ENCODE peak calls at places on chromosomes 4 and X, in seven cellular contexts. K is AG10803, U is A549, J is natural killer cell, E is IMR-90, Z is fibroblast of pulmonary artery, X is osteocyte. Y is an unnamed sample.

GRCh38 chr4:40046311-40046980 is 10.2 kb upstream of the N4BP2 start:
- DNase-seq in Z (peak; percentile 83), U (peak; percentile 26), X (no peak), J (no peak), E (peak; percentile 64), K (peak; percentile 46), Y (no peak)

GRCh38 chrX:100615015-100615414 is 21.6 kb downstream of the TSPAN6 start:
- DNase-seq in U (peak; percentile 13), Z (peak; percentile 78), J (no peak), K (peak; percentile 72), X (no peak), E (peak; percentile 68), Y (no peak)

GRCh38 chr4:28730304-28730703 is 1869.7 kb downstream of the STIM2 start:
- DNase-seq in Z (no peak), U (no peak), X (no peak), J (no peak), E (no peak), K (no peak), Y (no peak)

GRCh38 chrX:118603981-118604380 is 108.4 kb downstream of the DOCK11 start:
- DNase-seq in U (peak; percentile 53), E (peak; percentile 61), J (peak; percentile 14), X (no peak), Z (peak; percentile 76), K (peak; percentile 51), Y (peak; percentile 18)

GRCh38 chr4:40710484-40711269 is 39.1 kb upstream of the NSUN7 start:
- DNase-seq in E (peak; percentile 37), K (peak; percentile 21), X (no peak), Z (peak; percentile 25), J (no peak), U (no peak), Y (no peak)

GRCh38 chrX:104310084-104310483 is 55.4 kb upstream of the ESX1 start:
- DNase-seq in U (no peak), X (no peak), K (peak; percentile 41), Z (peak; percentile 51), J (no peak), E (peak; percentile 47), Y (no peak)

GRCh38 chrX:45771114-45771513 is 570.4 kb upstream of the DIPK2B start:
- DNase-seq in Z (peak; percentile 86), J (no peak), X (no peak), K (peak; percentile 93), E (peak; percentile 96), U (peak; percentile 59), Y (no peak)

GRCh38 chr4:101953949-101954348 is 163.4 kb downstream of the BANK1 start:
- DNase-seq in U (no peak), K (peak; percentile 80), J (no peak), Z (peak; percentile 73), E (peak; percentile 45), X (no peak), Y (no peak)

GRCh38 chrX:85243155-85243554 is 424 bp downstream of the SATL1 start:
- DNase-seq in E (no peak), K (no peak), U (no peak), Z (no peak), X (no peak), J (no peak), Y (no peak)

GRCh38 chr4:156111706-156112105 is 158.0 kb upstream of the CTSO start:
- DNase-seq in J (no peak), U (no peak), E (no peak), X (no peak), Z (no peak), K (no peak), Y (no peak)

GRCh38 chr4:147970003-147970402 is 238.1 kb downstream of the ARHGAP10 start:
- DNase-seq in X (no peak), U (no peak), K (no peak), J (no peak), E (no peak), Z (no peak), Y (no peak)

GRCh38 chr4:97646997-97647396 is 496.3 kb downstream of the STPG2 start:
- DNase-seq in X (no peak), Z (peak; percentile 62), E (no peak), J (no peak), U (no peak), K (no peak), Y (no peak)

GRCh38 chr4:79831701-79832514 is 241.1 kb downstream of the ANTXR2 start:
- DNase-seq in Z (no peak), U (no peak), X (no peak), K (no peak), J (no peak), E (no peak), Y (no peak)

GRCh38 chrX:9055354-9055753 is 21.4 kb upstream of the FAM9B start:
- DNase-seq in Z (no peak), E (no peak), U (no peak), J (no peak), K (no peak), X (no peak), Y (no peak)

GRCh38 chr4:53591372-53591892 is at the start of gene LNX1:
- DNase-seq in K (no peak), E (no peak), J (no peak), U (no peak), X (no peak), Z (no peak), Y (peak; percentile 82)

GRCh38 chr4:21901831-21902230 is 46.7 kb downstream of the KCNIP4 start:
- DNase-seq in Z (peak; percentile 29), K (peak; percentile 5), X (no peak), J (no peak), U (no peak), E (peak; percentile 62), Y (no peak)

GRCh38 chr4:78951862-78952472 is 12.7 kb upstream of the PAQR3 start:
- DNase-seq in X (no peak), K (peak; percentile 48), Z (peak; percentile 65), E (peak; percentile 45), U (peak; percentile 13), J (no peak), Y (no peak)

GRCh38 chr4:700587-701264 is 4.9 kb upstream of the PCGF3 start:
- DNase-seq in U (no peak), Z (no peak), E (no peak), J (no peak), X (no peak), K (no peak), Y (no peak)

GRCh38 chrX:17435476-17435875 is 60.5 kb downstream of the NHS start:
- DNase-seq in X (no peak), E (no peak), J (no peak), Z (no peak), K (no peak), U (no peak), Y (no peak)

GRCh38 chr4:186725422-186726149 is 1.9 kb upstream of the FAT1 start:
- DNase-seq in J (no peak), Z (peak; percentile 90), K (peak; percentile 86), E (peak; percentile 88), U (peak; percentile 72), X (peak; percentile 94), Y (peak; percentile 58)

GRCh38 chr4:141248029-141248428 is 27.3 kb downstream of the ZNF330 start:
- DNase-seq in X (no peak), U (no peak), J (no peak), K (peak; percentile 83), Z (peak; percentile 77), E (peak; percentile 71), Y (no peak)

GRCh38 chr4:110487873-110488272 is 11.9 kb downstream of the ENPEP start:
- DNase-seq in Z (peak; percentile 30), U (no peak), J (no peak), E (no peak), X (no peak), K (peak; percentile 21), Y (no peak)

GRCh38 chrX:142201113-142201512 is 4.0 kb downstream of the MAGEC2 start:
- DNase-seq in K (no peak), U (no peak), X (no peak), Z (no peak), E (no peak), J (no peak), Y (no peak)

DNA sequence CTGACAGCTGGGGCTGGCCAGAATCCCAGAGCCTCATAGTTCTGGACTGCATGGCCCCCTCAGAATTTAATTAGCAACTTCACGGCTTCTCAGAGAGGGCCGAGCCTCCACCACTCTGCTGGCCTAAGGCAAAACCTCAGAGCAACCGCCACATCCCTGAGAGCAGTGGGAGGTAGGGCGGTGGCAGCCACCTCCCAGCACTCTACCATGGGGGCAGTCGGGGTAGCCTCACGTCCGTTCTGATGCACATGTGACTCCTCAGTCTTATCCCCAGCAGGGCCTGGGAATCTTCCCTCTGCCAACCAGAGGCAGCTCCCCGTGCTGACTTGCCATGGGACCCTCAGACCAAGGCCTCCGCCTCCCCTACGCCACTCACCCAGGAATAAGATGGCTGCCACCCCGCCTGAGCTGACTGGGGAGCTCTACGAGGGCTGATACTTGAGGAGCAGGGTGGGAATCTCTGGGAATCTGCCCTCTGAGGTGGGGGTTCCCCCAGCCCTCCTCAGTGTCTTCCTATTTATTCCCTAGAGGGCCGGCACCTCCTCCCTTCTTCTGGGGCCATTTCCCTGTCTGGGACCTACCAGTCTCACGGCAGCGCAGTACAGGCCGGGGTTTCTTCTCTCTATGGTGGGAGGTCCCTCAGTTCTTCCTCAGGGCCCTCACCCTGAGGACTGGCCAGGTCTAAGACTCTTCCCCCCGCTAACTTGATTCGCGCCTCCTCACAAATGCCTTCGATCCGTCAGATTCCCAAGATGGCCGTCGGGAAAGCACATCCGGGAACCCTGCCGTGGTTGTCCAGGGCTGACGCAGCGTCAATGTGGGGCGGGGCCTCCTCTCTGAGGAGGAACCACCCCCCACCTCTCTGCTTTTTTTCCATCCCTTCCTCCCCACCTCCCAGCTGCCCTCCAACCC is at the start of gene MAGEC2:
- DNase-seq in J (no peak), X (no peak), Z (no peak), E (no peak), K (no peak), U (no peak), Y (no peak)
- TF ChIP-seq CTCF in J (no peak), X (no peak), Z (no peak), E (no peak), K (no peak), U (no peak), Y (no peak)

GRCh38 chr4:34953145-34953799 is 1291.0 kb downstream of the ARAP2 start:
- DNase-seq in E (no peak), U (peak; percentile 0), J (no peak), X (no peak), K (no peak), Z (no peak), Y (no peak)
- TF ChIP-seq CTCF in E (no peak), U (peak; percentile 9), J (no peak), X (no peak), K (no peak), Z (no peak), Y (no peak)

DNA sequence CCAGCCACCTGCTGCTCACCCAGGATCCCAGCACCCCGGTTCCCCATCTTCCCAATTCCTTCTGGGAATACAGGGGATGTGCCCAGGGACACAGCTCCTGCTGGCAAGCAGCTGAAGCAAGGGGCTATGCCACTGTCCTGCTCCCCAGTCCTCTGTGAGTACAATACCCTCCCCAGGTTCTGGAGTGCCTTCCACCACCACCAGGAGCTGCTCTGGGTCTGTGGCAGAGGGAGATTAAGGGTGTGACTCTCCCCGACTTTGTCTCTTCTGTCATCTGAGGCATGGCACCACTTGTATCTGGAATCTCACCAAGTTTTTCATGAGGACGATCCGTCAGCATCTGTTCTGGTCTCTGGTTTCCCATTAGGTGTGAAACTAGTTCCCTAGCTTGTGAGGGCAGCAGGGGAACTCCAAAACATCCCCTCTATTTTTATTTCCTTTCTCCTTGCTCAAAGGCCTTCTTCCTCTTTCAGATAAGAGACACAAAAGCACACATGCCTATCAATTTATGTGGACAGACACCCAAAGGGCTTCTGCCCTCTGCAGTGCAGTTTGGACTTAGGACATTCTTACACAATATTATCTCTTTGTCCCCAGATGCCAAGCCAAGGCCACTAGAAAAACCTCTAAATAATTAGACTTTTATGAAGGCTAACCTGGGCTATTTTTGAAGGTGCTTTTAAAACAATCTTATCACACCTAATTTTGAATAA is 26.8 kb downstream of the MGST2 start:
- DNase-seq in K (no peak), E (no peak), Z (no peak), X (no peak), J (no peak), U (no peak), Y (no peak)
- TF ChIP-seq CTCF in K (peak; percentile 28), E (peak; percentile 20), Z (peak; percentile 34), X (no peak), J (no peak), U (no peak), Y (peak; percentile 39)

GRCh38 chrX:53190363-53190960 is 34.5 kb downstream of the KDM5C start:
- DNase-seq in E (no peak), K (no peak), U (no peak), J (no peak), Z (peak; percentile 3), X (no peak), Y (no peak)
- TF ChIP-seq CTCF in E (peak; percentile 11), K (peak; percentile 11), U (peak; percentile 13), J (no peak), Z (peak; percentile 10), X (no peak), Y (no peak)